ENCODE peak calls at places on chromosomes 11 and 22, in nine cellular contexts. P is bronchial epithelial cell; S is fibroblast of the conjunctiva; T is AG08395; U is NCI-H1048; A is D341Med; K is CD8-positive, alpha-beta T cell; V is T-helper 2 cell; E is sciatic nerve. N is an unnamed sample.

GRCh38 chr22:24553597-24554315 is 1.2 kb downstream of the GUCD1 start:
- DNase-seq in P (no peak), S (no peak), T (no peak), U (no peak), A (no peak), K (no peak), V (peak), E (no peak), N (no peak)

GRCh38 chr11:64857485-64857884 is 13.0 kb upstream of the CDC42BPG start:
- DNase-seq in P (no peak), S (no peak), T (no peak), U (no peak), A (no peak), K (no peak), V (no peak), E (no peak), N (no peak)

GRCh38 chr11:105827906-105828305 is 194.1 kb downstream of the MSANTD4 start:
- DNase-seq in P (no peak), S (no peak), T (no peak), U (no peak), A (no peak), K (no peak), V (no peak), E (no peak), N (no peak)

GRCh38 chr11:56705784-56706396 is 7.0 kb downstream of the OR9G1 start:
- DNase-seq in P (peak), S (no peak), T (no peak), U (no peak), A (no peak), K (no peak), V (no peak), E (no peak), N (no peak)

GRCh38 chr11:30935861-30936260 is 349.7 kb upstream of the MPPED2 start:
- DNase-seq in P (peak), S (no peak), T (no peak), U (no peak), A (no peak), K (no peak), V (no peak), E (no peak), N (no peak)

GRCh38 chr11:120748485-120748814 is 236.9 kb downstream of the GRIK4 start:
- DNase-seq in P (no peak), S (no peak), T (no peak), U (no peak), A (peak), K (no peak), V (no peak), E (no peak), N (no peak)

GRCh38 chr11:32427616-32427934 is 7.8 kb downstream of the WT1 start:
- DNase-seq in P (no peak), S (no peak), T (no peak), U (no peak), A (no peak), K (no peak), V (no peak), E (no peak), N (no peak)

GRCh38 chr11:829946-830294 is 2.2 kb downstream of the CRACR2B start:
- DNase-seq in P (no peak), S (no peak), T (no peak), U (no peak), A (no peak), K (no peak), V (no peak), E (no peak), N (no peak)

GRCh38 chr11:9265211-9266131 is at the start of gene DENND5A:
- DNase-seq in P (peak), S (peak), T (peak), U (peak), A (peak), K (peak), V (peak), E (peak), N (no peak)

GRCh38 chr11:60363542-60364525 is 14.5 kb upstream of the MS4A7 start:
- DNase-seq in P (peak), S (peak), T (peak), U (peak), A (peak), K (peak), V (peak), E (peak), N (peak)

GRCh38 chr22:49236541-49237075 is 591.1 kb downstream of the BRD1 start:
- DNase-seq in P (no peak), S (no peak), T (no peak), U (no peak), A (peak), K (no peak), V (no peak), E (no peak), N (no peak)

GRCh38 chr11:45180158-45180887 is 33.9 kb downstream of the PRDM11 start:
- DNase-seq in P (peak), S (no peak), T (peak), U (peak), A (peak), K (no peak), V (no peak), E (peak), N (no peak)

GRCh38 chr11:102985850-102986249 is 30.3 kb upstream of the MMP13 start:
- DNase-seq in P (no peak), S (no peak), T (no peak), U (no peak), A (no peak), K (no peak), V (no peak), E (no peak), N (no peak)

GRCh38 chr11:30424336-30424735 is 101.4 kb downstream of the ARL14EP start:
- DNase-seq in P (no peak), S (no peak), T (no peak), U (no peak), A (no peak), K (no peak), V (no peak), E (no peak), N (no peak)

GRCh38 chr11:117269856-117270255 is 21.3 kb upstream of the BACE1-AS start:
- DNase-seq in P (no peak), S (no peak), T (no peak), U (no peak), A (no peak), K (no peak), V (no peak), E (no peak), N (no peak)

GRCh38 chr11:88508808-88509581 is 171.5 kb upstream of the CTSC start:
- DNase-seq in P (no peak), S (no peak), T (no peak), U (no peak), A (no peak), K (no peak), V (peak), E (peak), N (no peak)

GRCh38 chr11:69300124-69301032 is 6.4 kb downstream of the MYEOV start:
- DNase-seq in P (no peak), S (no peak), T (peak), U (no peak), A (no peak), K (no peak), V (no peak), E (no peak), N (no peak)

GRCh38 chr22:41380993-41381328 is 781 bp upstream of the TEF start:
- DNase-seq in P (peak), S (peak), T (peak), U (no peak), A (no peak), K (no peak), V (no peak), E (no peak), N (no peak)

GRCh38 chr11:69467196-69467595 is 14.3 kb upstream of the LINC01488 start:
- DNase-seq in P (no peak), S (no peak), T (no peak), U (no peak), A (no peak), K (no peak), V (no peak), E (no peak), N (no peak)

GRCh38 chr11:10750838-10751580 is at the start of gene CTR9:
- DNase-seq in P (peak), S (peak), T (peak), U (peak), A (peak), K (peak), V (peak), E (peak), N (peak)

GRCh38 chr11:60844870-60845221 is 2.9 kb downstream of the CCDC86 start:
- DNase-seq in P (no peak), S (no peak), T (no peak), U (no peak), A (no peak), K (no peak), V (no peak), E (no peak), N (no peak)

GRCh38 chr11:23903044-23903704 is 593.7 kb upstream of the LUZP2 start:
- DNase-seq in P (peak), S (peak), T (peak), U (no peak), A (no peak), K (no peak), V (no peak), E (no peak), N (no peak)

GRCh38 chr11:56932572-56933235 is 56.0 kb upstream of the OR5AK2 start:
- DNase-seq in P (peak), S (peak), T (no peak), U (no peak), A (no peak), K (no peak), V (no peak), E (no peak), N (peak)

GRCh38 chr11:113173023-113173594 is 141.3 kb upstream of the TTC12 start:
- DNase-seq in P (no peak), S (no peak), T (no peak), U (peak), A (no peak), K (no peak), V (no peak), E (no peak), N (no peak)

GRCh38 chr11:35085766-35086165 is 53.2 kb upstream of the CD44 start:
- DNase-seq in P (no peak), S (no peak), T (no peak), U (no peak), A (no peak), K (no peak), V (no peak), E (no peak), N (no peak)

GRCh38 chr11:119888119-119888518 is 159.1 kb upstream of the NECTIN1 start:
- DNase-seq in P (no peak), S (no peak), T (peak), U (no peak), A (no peak), K (no peak), V (no peak), E (no peak), N (no peak)

GRCh38 chr11:46250071-46251052 is 27.1 kb upstream of the CREB3L1 start:
- DNase-seq in P (no peak), S (no peak), T (no peak), U (no peak), A (no peak), K (no peak), V (no peak), E (no peak), N (no peak)

GRCh38 chr22:17264321-17265052 is 45.3 kb upstream of the ADA2 start:
- DNase-seq in P (no peak), S (no peak), T (no peak), U (no peak), A (no peak), K (no peak), V (no peak), E (no peak), N (no peak)

GRCh38 chr11:128290106-128290840 is 297.1 kb downstream of the ETS1 start:
- DNase-seq in P (peak), S (peak), T (peak), U (peak), A (peak), K (peak), V (peak), E (peak), N (peak)

N was measured in brain pericyte.